ENCODE peak calls at places on chromosomes 2 and 18, in seven cellular contexts. F is GM13977, Z is fibroblast of lung, Q is frontal cortex, V is A549, T is WTC11, B is GDM1. A is an unnamed sample.

GRCh38 chr2:69682525-69682924 is 39.0 kb upstream of the AAK1 start:
- DNase-seq in Z (no peak), V (no peak), B (no peak), Q (no peak), F (no peak), T (no peak), A (no peak)

GRCh38 chr18:13070460-13070859 is 79.3 kb downstream of the CEP192 start:
- DNase-seq in Q (no peak), B (no peak), Z (no peak), T (no peak), F (no peak), V (no peak), A (no peak)

GRCh38 chr2:230905448-230906430 is 19.3 kb downstream of the GPR55 start:
- DNase-seq in Z (peak), B (no peak), F (no peak), Q (no peak), T (no peak), V (no peak), A (peak)

GRCh38 chr18:26503382-26503781 is 45.0 kb downstream of the KCTD1 start:
- DNase-seq in Z (no peak), T (no peak), F (no peak), V (no peak), B (no peak), Q (no peak), A (peak)

GRCh38 chr18:74994502-74995403 is 214.2 kb downstream of the PTGR3 start:
- DNase-seq in Z (peak), T (no peak), B (no peak), Q (no peak), V (no peak), F (peak), A (no peak)

GRCh38 chr2:170361359-170361936 is 183.5 kb downstream of the MYO3B start:
- DNase-seq in V (peak), B (peak), Z (peak), T (peak), F (peak), Q (no peak), A (peak)

GRCh38 chr2:43368483-43369385 is 142.3 kb upstream of the ZFP36L2 start:
- DNase-seq in T (no peak), F (no peak), V (no peak), Z (peak), B (no peak), Q (no peak), A (no peak)

GRCh38 chr2:12051831-12052230 is 305.4 kb downstream of the LPIN1 start:
- DNase-seq in Z (peak), F (no peak), V (no peak), Q (no peak), B (no peak), T (no peak), A (no peak)

GRCh38 chr2:201419057-201419635 is 32.1 kb downstream of the TRAK2 start:
- DNase-seq in V (no peak), F (no peak), T (no peak), Q (no peak), Z (no peak), B (no peak), A (no peak)

GRCh38 chr2:45610281-45611019 is 617 bp downstream of the SRBD1 start:
- DNase-seq in F (peak), Q (peak), B (peak), T (peak), Z (peak), V (peak), A (peak)

GRCh38 chr2:218418717-218419458 is at the start of gene VIL1:
- DNase-seq in F (no peak), Z (no peak), V (no peak), B (no peak), T (no peak), Q (no peak), A (no peak)

GRCh38 chr18:63924551-63924950 is 16.8 kb downstream of the SERPINB10 start:
- DNase-seq in Z (peak), F (no peak), B (no peak), Q (no peak), T (no peak), V (no peak), A (no peak)

GRCh38 chr2:100962366-100963025 is 39.6 kb upstream of the RPL31 start:
- DNase-seq in F (no peak), Q (no peak), V (no peak), T (no peak), Z (no peak), B (no peak), A (no peak)

GRCh38 chr2:172226244-172227061 is 123.8 kb upstream of the DLX2 start:
- DNase-seq in T (no peak), Z (no peak), Q (no peak), V (no peak), B (no peak), F (no peak), A (peak)

GRCh38 chr2:230413465-230413864 is 2.5 kb upstream of the SP100 start:
- DNase-seq in T (no peak), Q (no peak), V (no peak), F (no peak), B (no peak), Z (no peak), A (no peak)

GRCh38 chr2:44741507-44741906 is 200.0 kb upstream of the SIX3 start:
- DNase-seq in F (no peak), B (no peak), Q (no peak), Z (peak), V (no peak), T (no peak), A (no peak)

GRCh38 chr2:233107011-233107410 is 46.9 kb downstream of the INPP5D start:
- DNase-seq in B (no peak), Z (no peak), Q (no peak), F (no peak), T (no peak), V (no peak), A (no peak)

GRCh38 chr2:27170569-27171337 is 21.9 kb downstream of the TCF23 start:
- DNase-seq in Z (peak), T (no peak), V (no peak), B (no peak), Q (no peak), F (no peak), A (no peak)

GRCh38 chr2:25544445-25544844 is 128.9 kb downstream of the DTNB start:
- DNase-seq in V (no peak), Z (no peak), T (no peak), Q (no peak), B (no peak), F (no peak), A (no peak)